ENCODE peak calls at places on chromosomes 1 and 21, in eight cellular contexts. G, O, I, Z, E, P, D and J are unnamed samples.

GRCh38 chr1:19533626-19534025 is 48.3 kb upstream of the CAPZB start:
- DNase-seq in I (peak), G (peak), Z (no peak), P (no peak), E (no peak), O (peak), D (no peak), J (no peak)

GRCh38 chr1:206753141-206753540 is 17.4 kb upstream of the IL19 start:
- DNase-seq in E (no peak), O (no peak), I (no peak), G (no peak), P (no peak), Z (no peak), D (no peak), J (no peak)

GRCh38 chr1:14366361-14367018 is 232.0 kb upstream of the KAZN start:
- DNase-seq in G (peak), E (peak), P (no peak), Z (no peak), O (no peak), I (no peak), D (no peak), J (no peak)

GRCh38 chr21:41895643-41896493 is 16.7 kb upstream of the PRDM15 start:
- DNase-seq in P (no peak), I (no peak), D (no peak), G (no peak), O (no peak), Z (no peak), E (no peak), J (no peak)

GRCh38 chr1:161091796-161092507 is 2.6 kb upstream of the NECTIN4 start:
- DNase-seq in P (no peak), D (no peak), G (no peak), I (no peak), O (no peak), E (no peak), Z (no peak), J (no peak)

GRCh38 chr21:26788783-26789182 is 56.4 kb downstream of the ADAMTS1 start:
- DNase-seq in I (no peak), P (peak), O (no peak), E (no peak), D (no peak), Z (peak), G (peak), J (peak)

GRCh38 chr1:52792002-52792401 is 50.6 kb upstream of the ZYG11A start:
- DNase-seq in O (no peak), P (no peak), D (no peak), G (no peak), Z (no peak), E (no peak), I (no peak), J (no peak)

GRCh38 chr1:116817582-116818064 is 63.4 kb downstream of the CD2 start:
- DNase-seq in E (peak), P (no peak), Z (no peak), D (peak), G (no peak), O (peak), I (peak), J (no peak)

GRCh38 chr1:86618358-86618757 is 71.5 kb downstream of the CLCA4 start:
- DNase-seq in E (no peak), D (no peak), O (no peak), G (no peak), Z (no peak), P (no peak), I (no peak), J (no peak)

GRCh38 chr1:108881369-108881768 is 4.6 kb downstream of the GPSM2 start:
- DNase-seq in G (no peak), I (no peak), E (no peak), O (no peak), P (no peak), Z (no peak), D (no peak), J (no peak)

GRCh38 chr1:10794724-10795304 is 1.6 kb downstream of the CASZ1 start:
- DNase-seq in G (peak), E (peak), P (no peak), I (no peak), O (peak), Z (no peak), D (peak), J (no peak)

GRCh38 chr1:117076648-117077047 is 16.5 kb downstream of the TTF2 start:
- DNase-seq in D (no peak), I (no peak), G (no peak), P (no peak), E (no peak), Z (no peak), O (no peak), J (no peak)

GRCh38 chr1:218475275-218475674 is 130.1 kb downstream of the TGFB2 start:
- DNase-seq in G (no peak), O (no peak), I (no peak), Z (no peak), P (no peak), E (no peak), D (peak), J (no peak)

GRCh38 chr1:189496768-189497167 is 980.9 kb downstream of the BRINP3 start:
- DNase-seq in G (no peak), I (no peak), Z (no peak), E (no peak), D (no peak), P (no peak), O (no peak), J (no peak)

GRCh38 chr21:42084079-42084478 is 13.0 kb downstream of the UMODL1 start:
- DNase-seq in P (no peak), G (no peak), I (no peak), E (no peak), D (no peak), Z (no peak), O (no peak), J (no peak)

GRCh38 chr21:43825936-43826622 is 36.7 kb downstream of the RRP1 start:
- DNase-seq in O (no peak), Z (no peak), D (peak), P (no peak), E (peak), I (no peak), G (no peak), J (peak)

GRCh38 chr1:10033359-10033845 is 644 bp downstream of the UBE4B start:
- DNase-seq in P (peak), E (peak), O (peak), I (peak), G (no peak), D (peak), Z (no peak), J (no peak)

GRCh38 chr1:157880621-157881020 is 39.0 kb upstream of the CD5L start:
- DNase-seq in Z (no peak), E (no peak), I (no peak), G (no peak), P (no peak), D (no peak), O (no peak), J (no peak)

GRCh38 chr1:20848162-20848561 is 61.1 kb upstream of the HP1BP3 start:
- DNase-seq in I (no peak), O (no peak), P (no peak), G (no peak), Z (no peak), D (peak), E (no peak), J (no peak)

GRCh38 chr1:243343970-243344749 is 88.3 kb downstream of the SDCCAG8 start:
- DNase-seq in E (peak), P (no peak), Z (no peak), D (peak), G (no peak), O (no peak), I (no peak), J (no peak)

GRCh38 chr1:205225901-205226765 is 1.6 kb upstream of the TMCC2 start:
- DNase-seq in I (no peak), E (no peak), D (no peak), G (no peak), O (no peak), Z (peak), P (peak), J (no peak)

GRCh38 chr1:198937231-198938031 is 298.6 kb downstream of the PTPRC start:
- DNase-seq in P (no peak), G (no peak), Z (peak), I (peak), O (no peak), E (peak), D (peak), J (peak)

GRCh38 chr1:230226004-230226800 is 159.2 kb downstream of the GALNT2 start:
- DNase-seq in D (no peak), O (no peak), P (no peak), E (no peak), I (no peak), Z (no peak), G (no peak), J (no peak)

GRCh38 chr21:45990049-45990711 is 8.6 kb downstream of the COL6A1 start:
- DNase-seq in G (no peak), Z (peak), D (no peak), P (no peak), O (peak), E (no peak), I (peak), J (peak)

GRCh38 chr1:23593042-23593521 is 33.8 kb upstream of the ID3 start:
- DNase-seq in G (no peak), Z (no peak), D (peak), O (no peak), P (no peak), E (no peak), I (no peak), J (no peak)

GRCh38 chr1:8202182-8202905 is 115.6 kb upstream of the SLC45A1 start:
- DNase-seq in I (no peak), P (peak), G (peak), E (no peak), D (peak), Z (peak), O (peak), J (peak)

GRCh38 chr21:36509966-36510742 is 30.2 kb upstream of the CLDN14 start:
- DNase-seq in I (peak), E (peak), P (no peak), O (no peak), D (no peak), Z (no peak), G (no peak), J (no peak)

GRCh38 chr1:61782771-61783170 is 40.5 kb downstream of the PATJ start:
- DNase-seq in E (no peak), D (no peak), P (no peak), I (no peak), Z (no peak), G (no peak), O (no peak), J (no peak)

GRCh38 chr1:230179249-230179648 is 112.2 kb downstream of the GALNT2 start:
- DNase-seq in G (no peak), O (no peak), I (no peak), Z (no peak), P (no peak), E (no peak), D (no peak), J (no peak)

GRCh38 chr1:53696578-53696977 is 42.4 kb downstream of the GLIS1 start:
- DNase-seq in P (no peak), Z (no peak), D (no peak), G (no peak), E (no peak), I (no peak), O (no peak), J (no peak)

GRCh38 chr1:23370270-23370743 is 671 bp upstream of the ZNF436 start:
- DNase-seq in Z (no peak), P (no peak), G (no peak), D (no peak), O (no peak), I (no peak), E (no peak), J (no peak)

GRCh38 chr1:28380394-28380793 is 10.9 kb downstream of the PHACTR4 start:
- DNase-seq in G (no peak), D (no peak), P (no peak), O (no peak), Z (no peak), E (no peak), I (no peak), J (no peak)

GRCh38 chr21:36691539-36692124 is 7.3 kb upstream of the SIM2 start:
- DNase-seq in E (no peak), D (no peak), I (no peak), P (no peak), O (no peak), G (no peak), Z (no peak), J (no peak)

GRCh38 chr1:227891223-227891954 is 56.3 kb downstream of the WNT9A start:
- DNase-seq in P (peak), O (peak), Z (peak), G (no peak), D (no peak), E (no peak), I (peak), J (peak)

GRCh38 chr1:14282583-14283186 is 315.8 kb upstream of the KAZN start:
- DNase-seq in Z (no peak), I (no peak), D (no peak), G (no peak), P (no peak), E (no peak), O (no peak), J (no peak)

GRCh38 chr1:183831336-183831735 is 26.4 kb downstream of the RGL1 start:
- DNase-seq in D (no peak), P (no peak), E (no peak), I (no peak), O (no peak), G (no peak), Z (no peak), J (no peak)

GRCh38 chr1:218499021-218499691 is 154.0 kb downstream of the TGFB2 start:
- DNase-seq in D (peak), I (no peak), O (no peak), Z (no peak), E (no peak), P (no peak), G (no peak), J (no peak)

GRCh38 chr21:35189077-35189863 is 140.2 kb upstream of the RUNX1 start:
- DNase-seq in O (no peak), I (no peak), P (peak), Z (peak), D (no peak), E (no peak), G (no peak), J (no peak)

GRCh38 chr1:87790756-87791155 is 462.1 kb downstream of the LMO4 start:
- DNase-seq in P (no peak), I (no peak), E (no peak), O (no peak), Z (no peak), D (no peak), G (no peak), J (no peak)

GRCh38 chr1:88302843-88303486 is 381.1 kb upstream of the PKN2 start:
- DNase-seq in D (peak), G (no peak), Z (no peak), O (no peak), E (peak), P (peak), I (no peak), J (no peak)

DNA sequence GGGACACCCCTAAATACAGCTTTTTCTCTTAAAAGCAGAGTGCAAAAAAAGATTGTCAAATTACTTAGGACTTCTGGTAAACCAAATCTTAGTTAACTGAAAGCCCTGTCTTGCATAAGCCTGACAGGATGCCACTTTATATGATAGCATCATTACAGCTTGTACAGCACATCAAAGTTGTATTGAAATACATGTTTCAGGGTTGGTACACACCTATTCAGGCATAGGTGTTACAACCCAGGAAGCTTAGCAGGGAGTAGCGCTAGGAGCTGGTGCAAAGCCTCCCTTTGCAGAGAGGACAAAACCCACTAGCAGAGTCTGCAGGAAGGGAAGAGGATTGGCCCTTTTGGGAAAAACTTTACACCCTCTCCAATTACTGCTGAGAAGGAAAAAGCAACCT is 258.9 kb upstream of the SGIP1 start:
- DNase-seq in P (no peak), D (no peak), O (no peak), G (no peak), Z (no peak), I (no peak), E (no peak), J (no peak)
- H3K27ac ChIP-seq in P (no peak), D (peak), O (no peak), G (peak), Z (no peak), I (no peak), E (no peak), J (no peak)

GRCh38 chr1:2174348-2175054 is 20.1 kb downstream of the FAAP20 start:
- DNase-seq in D (peak), P (peak), O (no peak), Z (peak), E (peak), G (peak), I (no peak), J (no peak)
- H3K4me3 ChIP-seq in D (no peak), P (peak), O (no peak), Z (peak), E (no peak), G (peak), I (peak), J (no peak)

DNA sequence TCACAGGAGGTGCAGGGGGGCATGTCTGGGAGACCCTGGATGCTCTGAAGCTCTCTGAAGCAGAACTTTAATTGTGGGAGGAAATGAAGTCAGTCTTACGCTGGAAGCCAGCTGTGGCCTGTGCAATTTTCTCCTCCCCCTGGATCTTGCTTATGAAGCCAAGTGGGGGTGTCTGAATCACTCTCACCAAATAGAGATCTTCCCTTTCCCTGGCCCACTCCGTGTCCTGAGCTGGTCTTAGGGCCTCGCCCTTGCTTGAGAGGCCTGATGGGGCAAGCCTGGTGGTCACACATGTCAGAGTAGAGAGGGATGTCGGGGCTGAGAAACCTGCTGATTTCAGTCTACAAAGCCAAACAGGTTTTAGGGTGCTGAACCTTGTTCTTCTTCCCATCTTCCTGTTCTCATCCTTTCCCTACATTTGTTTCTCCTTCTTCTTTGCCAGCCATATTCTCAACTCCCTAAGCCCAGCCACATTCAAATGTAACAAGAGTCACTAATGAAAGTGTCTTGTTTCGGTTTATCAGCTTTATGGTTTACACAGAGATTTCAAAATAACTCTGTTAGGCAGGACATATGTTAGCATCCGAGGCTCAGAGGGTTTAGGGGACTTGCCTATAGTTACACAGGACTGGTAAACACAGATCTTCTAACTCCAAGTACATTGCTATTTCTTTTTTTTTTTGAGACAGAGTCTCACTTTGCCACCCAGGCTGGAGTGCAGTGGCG is 61.1 kb downstream of the NDUFS5 start:
- DNase-seq in E (no peak), P (no peak), I (no peak), O (no peak), D (no peak), Z (peak), G (no peak), J (peak)
- H3K27ac ChIP-seq in E (peak), P (peak), I (peak), O (no peak), D (no peak), Z (peak), G (peak), J (peak)

GRCh38 chr1:77081834-77082233 is 137.4 kb downstream of the PIGK start:
- DNase-seq in Z (no peak), P (no peak), I (no peak), G (no peak), E (peak), O (no peak), D (no peak), J (no peak)
- H3K4me3 ChIP-seq in Z (no peak), P (no peak), I (no peak), G (no peak), E (no peak), O (no peak), D (no peak), J (no peak)

GRCh38 chr1:63922848-63923247 is 149.0 kb downstream of the ROR1 start:
- DNase-seq in O (no peak), G (peak), Z (no peak), P (no peak), E (peak), D (no peak), I (no peak), J (peak)
- H3K27ac ChIP-seq in O (no peak), G (peak), Z (no peak), P (no peak), E (peak), D (peak), I (no peak), J (peak)

GRCh38 chr1:155932487-155932886 is 1.7 kb downstream of the KHDC4 start:
- DNase-seq in D (no peak), E (no peak), I (no peak), P (no peak), O (no peak), G (no peak), Z (no peak), J (no peak)
- H3K4me3 ChIP-seq in D (peak), E (peak), I (no peak), P (no peak), O (no peak), G (peak), Z (no peak), J (no peak)

GRCh38 chr1:168654198-168654910 is 74.7 kb downstream of the DPT start:
- DNase-seq in E (no peak), O (no peak), G (no peak), Z (no peak), P (no peak), I (no peak), D (no peak), J (no peak)
- H3K27ac ChIP-seq in E (no peak), O (no peak), G (no peak), Z (no peak), P (no peak), I (no peak), D (no peak), J (no peak)

GRCh38 chr1:112675728-112676381 is 1.4 kb downstream of the MOV10 start:
- DNase-seq in D (no peak), O (no peak), I (no peak), E (no peak), G (no peak), P (no peak), Z (no peak), J (no peak)
- H3K4me3 ChIP-seq in D (peak), O (peak), I (peak), E (peak), G (peak), P (peak), Z (peak), J (peak)